ENCODE peak calls at places on chromosomes 2 and 18, in ten cellular contexts. A is ureter, R is GM12865, N is GDM1, I is NCI-H2107, Y is HFF-Myc, B is globus pallidus, Q is EL, G is posterior cingulate gyrus, V is dorsolateral prefrontal cortex. M is an unnamed sample.

GRCh38 chr18:48405108-48405507 is 4.1 kb downstream of the ZBTB7C start:
- DNase-seq in G (no peak), I (no peak), R (no peak), A (no peak), V (no peak), B (no peak), N (no peak), Q (peak), Y (no peak), M (no peak)

GRCh38 chr2:3272761-3273160 is 104.9 kb downstream of the EIPR1 start:
- DNase-seq in N (no peak), V (no peak), R (no peak), A (no peak), I (no peak), Q (no peak), G (no peak), B (no peak), Y (no peak), M (no peak)

GRCh38 chr2:204533629-204534370 is 11.5 kb upstream of the PARD3B start:
- DNase-seq in R (no peak), Q (peak), N (no peak), A (no peak), B (no peak), I (no peak), G (no peak), Y (no peak), V (no peak), M (peak)

GRCh38 chr18:77132369-77133050 is at the start of gene MBP:
- DNase-seq in V (no peak), I (peak), R (peak), G (peak), Q (no peak), Y (no peak), N (no peak), B (no peak), A (peak), M (no peak)

GRCh38 chr2:458431-458827 is 170.5 kb upstream of the ALKAL2 start:
- DNase-seq in G (no peak), R (no peak), B (no peak), I (no peak), V (no peak), Y (no peak), A (no peak), N (no peak), Q (no peak), M (no peak)

GRCh38 chr2:229425573-229425972 is 154.5 kb upstream of the PID1 start:
- DNase-seq in I (no peak), G (no peak), V (no peak), R (no peak), A (no peak), N (no peak), Y (no peak), B (no peak), Q (no peak), M (no peak)

GRCh38 chr18:67589325-67589724 is 72.8 kb upstream of the DSEL start:
- DNase-seq in N (no peak), R (no peak), V (no peak), G (no peak), B (no peak), Q (peak), I (no peak), A (no peak), Y (no peak), M (no peak)

GRCh38 chr18:13877133-13877532 is 38.2 kb downstream of the MC2R start:
- DNase-seq in G (no peak), A (no peak), R (no peak), I (no peak), Q (no peak), N (no peak), V (no peak), B (no peak), Y (no peak), M (no peak)

GRCh38 chr2:174072069-174072468 is 106.9 kb upstream of the SP3 start:
- DNase-seq in G (no peak), Q (no peak), V (no peak), Y (no peak), N (no peak), I (peak), B (no peak), A (no peak), R (peak), M (no peak)

GRCh38 chr2:180015951-180016709 is 9.0 kb upstream of the CWC22 start:
- DNase-seq in A (no peak), G (no peak), N (no peak), I (no peak), Y (peak), Q (peak), V (no peak), R (no peak), B (no peak), M (peak)

GRCh38 chr2:74216642-74217041 is 18.2 kb downstream of the MTHFD2 start:
- DNase-seq in V (no peak), B (no peak), I (no peak), R (no peak), Y (no peak), Q (no peak), A (peak), N (no peak), G (no peak), M (no peak)

GRCh38 chr2:139924070-139924469 is 1143.9 kb upstream of the NXPH2 start:
- DNase-seq in A (no peak), B (no peak), R (no peak), V (no peak), I (no peak), Q (no peak), G (no peak), N (no peak), Y (no peak), M (no peak)

GRCh38 chr2:12514631-12515437 is 201.9 kb upstream of the TRIB2 start:
- DNase-seq in Q (no peak), V (no peak), B (no peak), Y (no peak), G (no peak), R (no peak), A (no peak), I (no peak), N (no peak), M (no peak)

GRCh38 chr2:54881759-54882158 is 158.3 kb downstream of the EML6 start:
- DNase-seq in R (no peak), B (no peak), V (no peak), A (no peak), G (peak), I (no peak), N (no peak), Y (no peak), Q (no peak), M (no peak)

GRCh38 chr2:63741884-63742583 is 99.7 kb upstream of the UGP2 start:
- DNase-seq in N (no peak), B (no peak), A (no peak), Y (no peak), G (no peak), I (no peak), R (no peak), V (no peak), Q (peak), M (no peak)

GRCh38 chr18:79597176-79598045 is 82.2 kb upstream of the CTDP1 start:
- DNase-seq in Y (no peak), Q (no peak), R (no peak), B (no peak), N (no peak), V (no peak), A (no peak), G (peak), I (no peak), M (no peak)

GRCh38 chr2:127661072-127661618 is 14.2 kb downstream of the LIMS2 start:
- DNase-seq in A (no peak), I (no peak), G (peak), Q (no peak), R (no peak), B (peak), N (no peak), V (peak), Y (no peak), M (no peak)

GRCh38 chr2:181632733-181633401 is 24.0 kb downstream of the CERKL start:
- DNase-seq in G (no peak), B (no peak), I (no peak), R (peak), Y (no peak), N (no peak), V (no peak), A (no peak), Q (no peak), M (no peak)

GRCh38 chr2:99066602-99067001 is 74.9 kb upstream of the C2orf15 start:
- DNase-seq in Y (peak), R (peak), B (peak), Q (peak), V (no peak), I (no peak), N (peak), A (no peak), G (no peak), M (peak)

GRCh38 chr2:238441262-238442114 is 14.8 kb downstream of the ASB1 start:
- DNase-seq in V (no peak), N (no peak), Q (no peak), G (peak), Y (no peak), B (no peak), R (no peak), A (no peak), I (no peak), M (no peak)

GRCh38 chr2:128410035-128410757 is 91.5 kb upstream of the HS6ST1 start:
- DNase-seq in Q (no peak), Y (no peak), R (no peak), V (no peak), A (peak), B (no peak), N (peak), I (no peak), G (peak), M (no peak)

GRCh38 chr2:127050803-127051115 is 56.2 kb downstream of the BIN1 start:
- DNase-seq in Y (no peak), I (no peak), V (no peak), Q (no peak), G (no peak), A (no peak), R (no peak), B (no peak), N (no peak), M (no peak)

GRCh38 chr2:186307871-186308270 is 178.2 kb upstream of the ZC3H15 start:
- DNase-seq in B (no peak), I (no peak), A (no peak), G (no peak), Q (no peak), N (no peak), Y (no peak), V (no peak), R (no peak), M (no peak)

GRCh38 chr18:79604205-79604912 is 75.2 kb upstream of the CTDP1 start:
- DNase-seq in V (no peak), A (no peak), B (no peak), R (no peak), I (no peak), G (peak), Y (no peak), Q (no peak), N (no peak), M (no peak)

GRCh38 chr2:238910751-238911351 is 63.0 kb downstream of the TWIST2 start:
- DNase-seq in R (no peak), G (no peak), B (no peak), Q (no peak), N (no peak), I (peak), Y (no peak), A (no peak), V (no peak), M (no peak)

GRCh38 chr18:45252474-45252873 is 362.8 kb upstream of the SLC14A2 start:
- DNase-seq in B (no peak), G (no peak), A (no peak), N (no peak), Q (no peak), R (no peak), Y (no peak), V (no peak), I (no peak), M (no peak)

GRCh38 chr2:41495050-41495449 is 552.8 kb upstream of the PKDCC start:
- DNase-seq in I (no peak), N (no peak), B (no peak), R (peak), G (no peak), Q (no peak), A (no peak), V (no peak), Y (no peak), M (no peak)

GRCh38 chr2:226891780-226892590 is 56.1 kb downstream of the RHBDD1 start:
- DNase-seq in I (no peak), Q (peak), G (no peak), N (no peak), A (no peak), V (no peak), B (no peak), R (no peak), Y (peak), M (peak)

GRCh38 chr2:102439065-102439695 is 16.2 kb downstream of the IL18RAP start:
- DNase-seq in R (no peak), V (no peak), G (no peak), N (no peak), B (no peak), Y (no peak), I (no peak), A (no peak), Q (peak), M (peak)

GRCh38 chr2:119407430-119408220 is 24.0 kb upstream of the TMEM37 start:
- DNase-seq in V (no peak), I (no peak), A (no peak), Q (peak), B (peak), R (peak), Y (no peak), N (peak), G (no peak), M (no peak)

GRCh38 chr2:5617796-5618195 is 74.4 kb upstream of the SOX11 start:
- DNase-seq in A (no peak), N (no peak), Q (no peak), I (no peak), G (no peak), V (no peak), B (no peak), R (no peak), Y (no peak), M (no peak)

GRCh38 chr2:225865468-225865867 is 466.0 kb downstream of the NYAP2 start:
- DNase-seq in I (no peak), R (no peak), G (no peak), N (no peak), V (no peak), B (no peak), Y (no peak), Q (no peak), A (no peak), M (no peak)

GRCh38 chr18:62070306-62070705 is 116.5 kb downstream of the PIGN start:
- DNase-seq in G (no peak), N (no peak), R (no peak), V (no peak), Q (no peak), Y (no peak), A (no peak), I (no peak), B (no peak), M (no peak)

GRCh38 chr2:105969552-105969951 is 224.5 kb downstream of the UXS1 start:
- DNase-seq in Q (no peak), I (peak), G (no peak), R (peak), Y (no peak), V (no peak), N (peak), A (no peak), B (no peak), M (no peak)

GRCh38 chr2:45816273-45816672 is 164.8 kb downstream of the PRKCE start:
- DNase-seq in B (no peak), G (no peak), Q (peak), N (no peak), Y (no peak), I (no peak), A (no peak), V (no peak), R (no peak), M (no peak)

GRCh38 chr2:137838255-137839092 is 125.8 kb upstream of the HNMT start:
- DNase-seq in N (no peak), V (no peak), A (no peak), I (peak), R (peak), Y (peak), Q (peak), B (peak), G (no peak), M (peak)